ENCODE peak calls at places on chromosomes 3 and 15, in five cellular contexts. Q is K562, T is SJSA1, K is tibial nerve, F is A549. H is an unnamed sample.

GRCh38 chr3:4977001-4977888 is 2.0 kb upstream of the BHLHE40 start:
- DNase-seq in T (peak), F (peak), Q (peak), K (peak), H (peak)

GRCh38 chr3:52052831-52053306 is 3.5 kb downstream of the DUSP7 start:
- DNase-seq in Q (peak), K (peak), F (peak), T (peak), H (peak)

GRCh38 chr3:53570709-53571108 is 76.3 kb downstream of the CACNA1D start:
- DNase-seq in Q (no peak), T (no peak), F (peak), K (no peak), H (peak)

GRCh38 chr3:67215690-67216089 is 217.6 kb downstream of the KBTBD8 start:
- DNase-seq in K (no peak), T (no peak), Q (no peak), F (no peak), H (no peak)

GRCh38 chr3:27591811-27592210 is 107.6 kb upstream of the SLC4A7 start:
- DNase-seq in T (no peak), Q (no peak), F (no peak), K (no peak), H (no peak)

GRCh38 chr3:29494305-29495036 is 213.6 kb downstream of the RBMS3 start:
- DNase-seq in K (no peak), T (peak), F (no peak), Q (no peak), H (peak)

GRCh38 chr15:76636059-76636458 is 269.1 kb downstream of the SCAPER start:
- DNase-seq in K (no peak), F (peak), Q (no peak), T (no peak), H (no peak)

GRCh38 chr15:42371125-42371524 is 11.8 kb downstream of the CAPN3 start:
- DNase-seq in F (peak), T (no peak), K (no peak), Q (peak), H (peak)

GRCh38 chr15:29631076-29632070 is 190.9 kb downstream of the TJP1 start:
- DNase-seq in T (peak), Q (no peak), K (no peak), F (no peak), H (no peak)

GRCh38 chr15:40313531-40314398 is 6.0 kb upstream of the PLCB2 start:
- DNase-seq in Q (no peak), T (peak), K (no peak), F (no peak), H (no peak)

GRCh38 chr3:141333796-141334626 is 34.3 kb upstream of the ZBTB38 start:
- DNase-seq in F (no peak), T (no peak), K (no peak), Q (no peak), H (peak)

GRCh38 chr3:190696777-190697501 is 165.6 kb downstream of the GMNC start:
- DNase-seq in T (peak), K (no peak), Q (no peak), F (peak), H (peak)

GRCh38 chr3:189488241-189488767 is 142.9 kb upstream of the TP63 start:
- DNase-seq in Q (no peak), T (peak), F (peak), K (no peak), H (peak)

GRCh38 chr15:89395996-89396395 is 61.4 kb upstream of the POLG start:
- DNase-seq in Q (no peak), K (no peak), F (no peak), T (no peak), H (no peak)

GRCh38 chr15:81229596-81229995 is 32.9 kb downstream of the IL16 start:
- DNase-seq in Q (no peak), K (peak), T (no peak), F (no peak), H (peak)

GRCh38 chr3:64595253-64595694 is 92.5 kb downstream of the ADAMTS9 start:
- DNase-seq in T (peak), F (no peak), K (peak), Q (no peak), H (peak)

GRCh38 chr15:49712846-49713450 is 92.1 kb downstream of the DTWD1 start:
- DNase-seq in Q (no peak), T (no peak), F (no peak), K (no peak), H (no peak)

GRCh38 chr3:138774529-138775253 is 60.0 kb downstream of the PIK3CB start:
- DNase-seq in K (no peak), Q (peak), F (peak), T (peak), H (peak)

DNA sequence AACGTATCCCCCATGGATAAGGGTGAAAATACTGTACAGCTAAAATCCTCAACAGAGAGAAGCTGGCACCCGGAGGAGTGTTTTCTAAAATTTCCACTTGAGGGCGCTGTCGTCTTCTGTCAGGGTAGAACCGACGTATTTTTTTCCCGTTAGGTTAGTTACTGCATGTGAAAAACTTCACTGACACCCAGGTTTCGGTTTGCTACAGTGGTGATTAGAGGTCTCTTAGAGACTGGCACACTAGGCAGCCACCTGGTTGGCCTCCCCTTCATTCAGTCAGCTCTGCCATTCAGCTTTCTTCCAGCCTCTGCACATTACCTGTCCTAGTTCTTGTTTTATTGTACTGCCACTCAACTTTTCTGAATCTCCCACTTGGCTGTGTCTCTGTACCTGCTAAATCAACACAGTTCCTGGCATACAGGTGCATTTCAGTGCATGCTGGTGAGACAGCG is 18.4 kb downstream of the CCK start:
- DNase-seq in Q (peak), F (peak), K (no peak), T (peak), H (peak)
- H3K4me3 ChIP-seq in Q (no peak), F (no peak), K (no peak), T (no peak), H (no peak)

DNA sequence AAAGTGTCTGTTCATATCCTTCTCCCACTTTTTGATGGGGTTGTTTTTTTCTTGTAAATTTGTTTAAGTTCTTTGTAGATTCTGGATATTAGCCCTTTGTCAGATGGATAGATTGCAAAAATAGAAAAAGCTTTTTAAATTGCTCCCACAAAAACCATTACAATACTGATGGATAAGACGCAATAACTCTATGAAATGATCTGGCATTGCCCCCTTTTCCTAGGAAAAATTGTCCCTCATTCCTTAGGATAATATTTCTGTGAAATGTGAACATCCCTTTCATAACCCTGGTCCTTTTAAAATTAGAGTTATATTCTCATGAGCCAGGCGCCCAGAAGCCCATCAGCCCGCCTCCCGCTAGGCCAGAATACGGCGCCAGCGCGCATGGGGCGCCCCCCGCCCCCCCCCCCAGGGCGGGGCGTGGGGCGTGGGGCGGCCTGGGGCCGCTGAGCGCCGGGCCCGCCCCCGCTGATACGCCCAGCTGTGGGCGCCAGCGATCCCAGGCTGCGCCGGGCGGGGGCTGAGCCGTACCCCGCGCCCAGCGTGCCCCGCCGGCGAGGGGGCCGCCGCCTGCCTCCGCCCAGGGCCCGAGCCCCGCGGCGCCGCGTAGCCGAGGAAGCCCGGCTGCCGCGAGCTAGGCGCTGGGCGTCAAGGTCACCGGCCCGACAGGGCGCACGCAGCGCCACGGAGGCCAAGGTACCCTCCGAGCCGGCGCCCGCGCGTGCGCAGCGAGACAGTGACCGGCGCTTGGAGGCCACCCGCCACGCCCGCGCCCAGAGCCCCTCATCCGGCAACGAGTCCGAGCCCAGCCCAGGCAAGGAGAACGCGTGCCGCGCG is 11.1 kb upstream of the ROPN1B start:
- DNase-seq in T (no peak), K (no peak), Q (peak), F (no peak), H (no peak)
- H3K4me3 ChIP-seq in T (no peak), K (no peak), Q (no peak), F (peak), H (no peak)

GRCh38 chr3:184568591-184568917 is 7.0 kb downstream of the EPHB3 start:
- DNase-seq in F (no peak), Q (no peak), T (no peak), K (no peak), H (no peak)

GRCh38 chr3:184570035-184570434 is 8.4 kb downstream of the EPHB3 start:
- DNase-seq in K (no peak), F (no peak), Q (no peak), T (no peak), H (no peak)

GRCh38 chr3:184571750-184572377 is 10.3 kb downstream of the EPHB3 start:
- DNase-seq in Q (no peak), K (no peak), T (no peak), F (no peak), H (no peak)

GRCh38 chr3:184568918-184569829 is 7.6 kb downstream of the EPHB3 start:
- DNase-seq in K (peak), T (peak), F (no peak), Q (peak), H (peak)

DNA sequence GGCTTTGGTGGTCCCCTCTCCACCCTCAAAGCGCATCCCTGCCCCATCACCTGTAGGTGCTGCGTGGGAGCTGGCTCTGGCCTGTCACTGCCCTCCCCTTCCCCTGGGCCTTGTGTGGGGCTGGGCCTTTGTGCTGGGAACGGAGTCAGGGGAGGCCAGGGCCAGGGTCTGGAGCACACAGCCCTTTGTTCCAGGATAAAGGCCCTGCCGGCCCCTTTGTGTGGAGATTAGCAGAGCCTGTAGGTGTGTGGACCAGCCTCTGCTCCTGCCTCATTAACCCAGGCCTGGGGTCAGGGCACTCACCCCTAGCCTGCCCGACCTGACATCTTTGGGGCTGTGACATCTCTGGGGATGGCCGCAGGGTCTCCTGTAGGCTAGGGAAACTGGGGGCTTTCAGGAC is 8.9 kb downstream of the EPHB3 start:
- DNase-seq in K (no peak), T (no peak), Q (no peak), F (no peak), H (no peak)
- H3K4me3 ChIP-seq in K (no peak), T (no peak), Q (no peak), F (no peak), H (no peak)

GRCh38 chr15:72180771-72181324 is 16.7 kb downstream of the GRAMD2A start:
- DNase-seq in T (no peak), F (no peak), Q (no peak), K (no peak), H (no peak)

GRCh38 chr15:72184165-72184811 is 13.3 kb downstream of the GRAMD2A start:
- DNase-seq in T (peak), K (no peak), F (peak), Q (no peak), H (no peak)

GRCh38 chr15:72182244-72182643 is 15.3 kb downstream of the GRAMD2A start:
- DNase-seq in Q (no peak), F (no peak), K (no peak), T (no peak), H (no peak)

GRCh38 chr15:72182673-72183072 is 14.9 kb downstream of the GRAMD2A start:
- DNase-seq in F (peak), Q (no peak), T (no peak), K (no peak), H (no peak)

DNA sequence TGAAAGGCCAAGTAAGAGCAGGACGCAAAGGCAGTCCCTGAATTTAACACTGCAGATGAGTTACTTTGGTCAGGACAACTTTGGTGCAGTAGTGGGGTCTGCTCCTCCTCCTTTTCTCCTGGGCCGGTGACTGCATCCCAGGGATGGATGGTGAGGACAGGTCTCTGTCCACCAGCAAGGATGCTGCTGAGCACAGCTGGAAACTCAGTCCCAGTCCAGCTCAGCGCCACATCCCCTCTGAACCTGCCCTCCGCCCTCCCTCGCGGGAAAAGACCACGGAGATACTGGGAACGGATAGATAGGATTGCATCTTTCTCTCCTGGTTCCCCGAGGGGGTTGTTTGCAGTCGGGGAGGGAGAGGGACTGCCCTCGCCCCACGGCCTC is 13.8 kb downstream of the GRAMD2A start:
- DNase-seq in Q (no peak), F (no peak), T (no peak), K (no peak), H (no peak)
- H3K4me3 ChIP-seq in Q (no peak), F (peak), T (no peak), K (peak), H (no peak)

GRCh38 chr3:77081240-77081661 is 41.4 kb downstream of the ROBO2 start:
- DNase-seq in F (no peak), Q (no peak), K (no peak), T (no peak), H (peak)

GRCh38 chr3:77078279-77078678 is 38.4 kb downstream of the ROBO2 start:
- DNase-seq in Q (no peak), K (no peak), T (no peak), F (no peak), H (no peak)

GRCh38 chr3:77084511-77084910 is 44.6 kb downstream of the ROBO2 start:
- DNase-seq in F (no peak), Q (no peak), T (no peak), K (no peak), H (no peak)

DNA sequence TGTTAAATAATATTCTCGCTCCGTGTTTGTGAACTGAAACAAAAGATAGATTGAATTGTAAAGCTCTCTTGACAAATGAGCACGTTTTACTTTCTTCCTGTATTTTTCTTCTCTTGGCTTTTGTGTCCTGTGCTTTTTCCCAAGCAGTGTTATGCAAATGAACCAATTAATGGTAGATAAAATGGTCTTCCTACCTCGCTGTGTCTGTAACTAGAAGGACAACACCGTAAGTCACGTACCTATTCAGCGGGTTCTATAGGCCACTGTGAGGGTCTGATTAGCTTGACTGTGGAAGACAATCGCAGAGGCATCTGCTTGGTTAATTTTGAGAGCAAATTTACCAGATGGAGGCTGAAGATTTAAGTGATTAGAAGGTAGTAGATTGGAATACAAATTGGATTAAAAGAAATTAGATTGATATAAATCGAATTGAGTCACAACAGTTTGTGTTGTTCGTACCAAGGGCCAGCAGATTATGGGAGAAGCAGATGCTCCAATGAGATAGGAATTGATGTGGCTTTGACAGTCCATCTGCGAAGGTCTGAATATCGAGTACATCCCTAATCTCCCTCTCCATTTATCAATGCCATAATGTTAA is 40.2 kb downstream of the ROBO2 start:
- DNase-seq in K (no peak), Q (no peak), F (no peak), T (no peak), H (no peak)
- H3K4me3 ChIP-seq in K (no peak), Q (no peak), F (no peak), T (no peak), H (no peak)